ENCODE peak calls at places on chromosomes 6 and 20, in five cellular contexts. G, T, D, L and Q are unnamed samples.

GRCh38 chr6:156953478-156954146 is 176.4 kb downstream of the ARID1B start:
- DNase-seq in G (peak; percentile 99), T (no peak), D (peak; percentile 49), L (peak; percentile 93), Q (no peak)

GRCh38 chr20:39789411-39789810 is 827.3 kb downstream of the DHX35 start:
- DNase-seq in G (no peak), T (no peak), D (no peak), L (no peak), Q (no peak)

GRCh38 chr6:12578751-12579150 is 137.8 kb upstream of the PHACTR1 start:
- DNase-seq in G (peak; percentile 74), T (no peak), D (no peak), L (no peak), Q (no peak)

GRCh38 chr6:6614096-6614964 is 25.8 kb downstream of the LY86 start:
- DNase-seq in G (no peak), T (no peak), D (no peak), L (no peak), Q (no peak)

GRCh38 chr20:24052599-24053275 is 64.2 kb upstream of the GGTLC1 start:
- DNase-seq in G (no peak), T (no peak), D (no peak), L (no peak), Q (no peak)

GRCh38 chr20:9838378-9839295 is at the start of gene PAK5:
- DNase-seq in G (peak; percentile 15), T (peak; percentile 93), D (peak; percentile 89), L (peak; percentile 96), Q (peak; percentile 97)

GRCh38 chr6:3518356-3518841 is 61.5 kb upstream of the SLC22A23 start:
- DNase-seq in G (peak; percentile 73), T (no peak), D (no peak), L (peak; percentile 65), Q (peak; percentile 43)

GRCh38 chr6:39240155-39240757 is 11.0 kb upstream of the KCNK5 start:
- DNase-seq in G (no peak), T (no peak), D (no peak), L (no peak), Q (no peak)

GRCh38 chr6:140203611-140204553 is 829.4 kb upstream of the CITED2 start:
- DNase-seq in G (peak; percentile 79), T (no peak), D (no peak), L (no peak), Q (no peak)

GRCh38 chr20:7673841-7674240 is 266.4 kb downstream of the HAO1 start:
- DNase-seq in G (no peak), T (no peak), D (no peak), L (no peak), Q (no peak)

GRCh38 chr6:158797331-158798202 is 21.6 kb downstream of the EZR start:
- DNase-seq in G (peak; percentile 76), T (no peak), D (no peak), L (no peak), Q (no peak)

GRCh38 chr6:29797120-29797519 is 30.5 kb upstream of the HLA-G start:
- DNase-seq in G (peak; percentile 39), T (no peak), D (no peak), L (no peak), Q (no peak)

GRCh38 chr6:166616261-166617226 is 10.5 kb downstream of the RPS6KA2 start:
- DNase-seq in G (no peak), T (no peak), D (no peak), L (no peak), Q (no peak)

GRCh38 chr6:89400912-89401399 is 11.1 kb downstream of the RRAGD start:
- DNase-seq in G (no peak), T (no peak), D (no peak), L (no peak), Q (no peak)

GRCh38 chr6:128508588-128509296 is 11.7 kb downstream of the PTPRK start:
- DNase-seq in G (peak; percentile 93), T (no peak), D (no peak), L (no peak), Q (no peak)

GRCh38 chr6:134517145-134517658 is 199.3 kb upstream of the SGK1 start:
- DNase-seq in G (peak; percentile 79), T (peak; percentile 53), D (no peak), L (peak; percentile 74), Q (peak; percentile 59)

GRCh38 chr6:30947231-30947630 is 6.5 kb downstream of the MUCL3 start:
- DNase-seq in G (no peak), T (no peak), D (no peak), L (no peak), Q (no peak)

GRCh38 chr20:62825288-62825993 is 8.6 kb downstream of the COL9A3 start:
- DNase-seq in G (no peak), T (no peak), D (no peak), L (no peak), Q (no peak)

GRCh38 chr6:31734703-31735500 is 1.4 kb downstream of the CLIC1 start:
- DNase-seq in G (peak; percentile 59), T (peak; percentile 74), D (peak; percentile 57), L (peak; percentile 96), Q (peak; percentile 83)

GRCh38 chr6:169070506-169071176 is 183.0 kb downstream of the THBS2 start:
- DNase-seq in G (peak; percentile 100), T (no peak), D (no peak), L (peak; percentile 22), Q (no peak)

GRCh38 chr6:34125939-34126338 is 19.9 kb downstream of the GRM4 start:
- DNase-seq in G (no peak), T (no peak), D (no peak), L (no peak), Q (no peak)

GRCh38 chr20:25551413-25552210 is 33.7 kb downstream of the NINL start:
- DNase-seq in G (no peak), T (no peak), D (no peak), L (no peak), Q (no peak)

GRCh38 chr6:106973018-106973840 is 1.3 kb downstream of the CD24 start:
- DNase-seq in G (no peak), T (no peak), D (peak; percentile 37), L (peak; percentile 55), Q (peak; percentile 34)

GRCh38 chr6:16238057-16238657 is at the start of gene GMPR:
- DNase-seq in G (peak; percentile 39), T (peak; percentile 63), D (peak; percentile 24), L (peak; percentile 41), Q (peak; percentile 50)

GRCh38 chr6:137818440-137818839 is 48.6 kb upstream of the TNFAIP3 start:
- DNase-seq in G (no peak), T (no peak), D (no peak), L (no peak), Q (no peak)

GRCh38 chr6:137820952-137821351 is 46.1 kb upstream of the TNFAIP3 start:
- DNase-seq in G (peak; percentile 23), T (no peak), D (no peak), L (no peak), Q (no peak)

GRCh38 chr6:137821486-137821885 is 45.6 kb upstream of the TNFAIP3 start:
- DNase-seq in G (no peak), T (no peak), D (no peak), L (no peak), Q (no peak)

GRCh38 chr6:137819740-137820139 is 47.3 kb upstream of the TNFAIP3 start:
- DNase-seq in G (no peak), T (no peak), D (no peak), L (no peak), Q (no peak)

GRCh38 chr6:137820425-137820824 is 46.6 kb upstream of the TNFAIP3 start:
- DNase-seq in G (peak; percentile 74), T (no peak), D (no peak), L (no peak), Q (no peak)
- H3K4me1 ChIP-seq in G (peaks cover 9% of the 10 kb centered on the region), T (no peaks in the 10 kb centered on the region), D (peaks cover 1% of the 10 kb centered on the region), L (peaks cover 6% of the 10 kb centered on the region), Q (no peaks in the 10 kb centered on the region)

DNA sequence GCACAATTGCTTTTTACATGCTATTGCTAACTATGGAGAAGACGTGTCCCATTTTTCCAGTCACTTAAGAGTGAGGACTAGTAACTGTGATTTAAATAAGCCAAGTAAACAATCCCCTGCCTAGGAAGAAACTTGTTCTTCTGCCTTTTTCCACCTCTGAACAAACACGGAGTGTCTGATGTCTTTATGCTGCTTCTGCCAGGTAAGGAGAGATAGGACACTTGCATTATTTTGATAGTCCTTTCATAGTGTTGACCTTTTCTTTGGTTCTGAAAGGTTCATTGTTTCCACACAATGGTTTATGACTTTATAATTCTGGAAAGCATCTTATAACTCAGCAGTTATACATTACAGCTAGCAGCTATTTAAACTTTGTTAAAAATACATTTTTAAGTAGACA is 8.4 kb downstream of the LRP11 start:
- DNase-seq in G (no peak), T (no peak), D (no peak), L (no peak), Q (no peak)
- H3K4ac ChIP-seq in G (peak overlapping the region; percentile 58), T (no peak overlapping the region), D (no peak overlapping the region), L (no peak overlapping the region), Q (no peak overlapping the region)

GRCh38 chr6:71499667-71500066 is 211.1 kb downstream of the OGFRL1 start:
- DNase-seq in G (no peak), T (no peak), D (no peak), L (no peak), Q (no peak)
- H3K4me1 ChIP-seq in G (peaks cover 3% of the 10 kb centered on the region), T (no peaks in the 10 kb centered on the region), D (no peaks in the 10 kb centered on the region), L (no peaks in the 10 kb centered on the region), Q (no peaks in the 10 kb centered on the region)

GRCh38 chr6:73520688-73521350 is at the start of gene EEF1A1:
- DNase-seq in G (peak; percentile 100), T (peak; percentile 97), D (peak; percentile 99), L (peak; percentile 100), Q (peak; percentile 99)

GRCh38 chr6:73525546-73526330 is 4.9 kb upstream of the EEF1A1 start:
- DNase-seq in G (peak; percentile 74), T (no peak), D (no peak), L (no peak), Q (no peak)

GRCh38 chr6:73523434-73524123 is 2.7 kb upstream of the EEF1A1 start:
- DNase-seq in G (peak; percentile 16), T (peak; percentile 67), D (no peak), L (peak; percentile 36), Q (peak; percentile 66)

GRCh38 chr6:73519943-73520687 is 717 bp downstream of the EEF1A1 start:
- DNase-seq in G (peak; percentile 78), T (peak; percentile 64), D (no peak), L (peak; percentile 87), Q (peak; percentile 35)

GRCh38 chr6:73521351-73522254 is 771 bp upstream of the EEF1A1 start:
- DNase-seq in G (peak; percentile 91), T (peak; percentile 91), D (no peak), L (peak; percentile 42), Q (no peak)
- H3K4ac ChIP-seq in G (peak overlapping the region; percentile 93), T (peak overlapping the region; percentile 55), D (peak overlapping the region; percentile 89), L (peak overlapping the region; percentile 95), Q (no peak overlapping the region)

GRCh38 chr20:4068708-4069107 is 53.4 kb upstream of the RNF24 start:
- DNase-seq in G (no peak), T (no peak), D (no peak), L (no peak), Q (no peak)
- H3K4me1 ChIP-seq in G (peaks cover 45% of the 10 kb centered on the region), T (no peaks in the 10 kb centered on the region), D (peaks cover 2% of the 10 kb centered on the region), L (peaks cover 7% of the 10 kb centered on the region), Q (no peaks in the 10 kb centered on the region)

GRCh38 chr6:63571883-63572732 is at the start of the genes LOC128125822 and PTP4A1:
- DNase-seq in G (peak; percentile 98), T (peak; percentile 95), D (peak; percentile 97), L (peak; percentile 99), Q (peak; percentile 98)

GRCh38 chr6:63572733-63573139 is 456 bp downstream of the LOC128125822 start:
- DNase-seq in G (no peak), T (peak; percentile 53), D (no peak), L (no peak), Q (no peak)

GRCh38 chr6:63573140-63573898 is 1.0 kb downstream of the LOC128125822 start:
- DNase-seq in G (peak; percentile 55), T (peak; percentile 86), D (peak; percentile 59), L (peak; percentile 95), Q (peak; percentile 94)

GRCh38 chr6:63573899-63574553 is 1.7 kb downstream of the LOC128125822 start:
- DNase-seq in G (peak; percentile 64), T (no peak), D (peak; percentile 40), L (peak; percentile 84), Q (peak; percentile 42)

GRCh38 chr6:63571382-63571882 is 848 bp upstream of the LOC128125822 start:
- DNase-seq in G (no peak), T (no peak), D (no peak), L (no peak), Q (no peak)
- H3K4ac ChIP-seq in G (peak overlapping the region; percentile 88), T (no peak overlapping the region), D (no peak overlapping the region), L (no peak overlapping the region), Q (no peak overlapping the region)